ENCODE peak calls at places on chromosome X, in seven cellular contexts. B is GM12878, P is GM23338, F is HepG2, Q is A549, K is HCT116, L is K562. E is an unnamed sample.
A peak's percentile ranks its signal among the peaks of the same experiment; 100 is the strongest.

GRCh38 chrX:143437439-143437838 is 79.8 kb downstream of the SPANXN3 start:
- DNase-seq in L (peak; percentile 3), B (no peak), Q (no peak), P (peak; percentile 53), F (no peak), K (no peak), E (peak; percentile 6)

GRCh38 chrX:35015627-35016026 is 73.0 kb downstream of the FAM47B start:
- DNase-seq in K (no peak), B (no peak), F (no peak), L (no peak), Q (no peak), P (no peak), E (no peak)

GRCh38 chrX:24550166-24550565 is 85.1 kb downstream of the PDK3 start:
- DNase-seq in P (no peak), K (no peak), L (no peak), Q (no peak), F (no peak), B (no peak), E (no peak)

GRCh38 chrX:117325706-117326105 is 790.9 kb downstream of the KLHL13 start:
- DNase-seq in F (no peak), K (no peak), P (no peak), L (no peak), Q (no peak), B (no peak), E (no peak)

GRCh38 chrX:148517191-148517590 is 16.8 kb downstream of the AFF2 start:
- DNase-seq in Q (no peak), B (no peak), F (no peak), P (no peak), L (no peak), K (no peak), E (no peak)

GRCh38 chrX:12197030-12197429 is 58.8 kb downstream of the FRMPD4 start:
- DNase-seq in B (no peak), Q (no peak), F (no peak), K (no peak), L (no peak), P (peak; percentile 34), E (no peak)

GRCh38 chrX:101383679-101384078 is 2.3 kb downstream of the BTK start:
- DNase-seq in K (no peak), F (no peak), L (no peak), B (peak; percentile 60), Q (no peak), P (no peak), E (no peak)

GRCh38 chrX:72042860-72043248 is 88.9 kb downstream of the RTL5 start:
- DNase-seq in B (no peak), L (no peak), K (no peak), F (no peak), P (no peak), Q (no peak), E (no peak)

GRCh38 chrX:11678174-11678573 is 12.5 kb upstream of the ARHGAP6 start:
- DNase-seq in P (peak; percentile 13), K (no peak), F (no peak), Q (no peak), L (no peak), B (no peak), E (no peak)

GRCh38 chrX:77785400-77785745 is 643 bp downstream of the ATRX start:
- DNase-seq in K (no peak), Q (peak; percentile 28), F (no peak), B (no peak), P (peak; percentile 35), L (peak; percentile 24), E (peak; percentile 74)

GRCh38 chrX:68112321-68112720 is 321.0 kb downstream of the OPHN1 start:
- DNase-seq in P (peak; percentile 50), K (no peak), F (no peak), Q (no peak), L (no peak), B (no peak), E (no peak)

GRCh38 chrX:129559800-129560199 is 19.7 kb downstream of the OCRL start:
- DNase-seq in F (no peak), P (no peak), B (no peak), L (no peak), K (no peak), Q (no peak), E (no peak)

GRCh38 chrX:87805829-87806490 is 288.4 kb downstream of the KLHL4 start:
- DNase-seq in Q (no peak), B (no peak), F (no peak), K (no peak), L (no peak), P (peak; percentile 8), E (no peak)

GRCh38 chrX:150486011-150486410 is 82.4 kb upstream of the MTM1 start:
- DNase-seq in L (peak; percentile 16), Q (peak; percentile 45), F (peak; percentile 20), B (no peak), K (peak; percentile 24), P (peak; percentile 74), E (peak; percentile 32)

GRCh38 chrX:133229361-133229760 is 11.2 kb upstream of the TFDP3 start:
- DNase-seq in P (no peak), L (no peak), Q (no peak), B (no peak), K (peak; percentile 50), F (no peak), E (no peak)

GRCh38 chrX:10190367-10190766 is 33.6 kb downstream of the CLCN4 start:
- DNase-seq in Q (peak; percentile 68), L (peak; percentile 54), K (peak; percentile 41), P (peak; percentile 50), F (peak; percentile 72), B (no peak), E (peak; percentile 59)

GRCh38 chrX:48083212-48083611 is 11.8 kb upstream of the ZNF630 start:
- DNase-seq in B (no peak), Q (peak; percentile 50), F (peak; percentile 6), K (peak; percentile 26), P (peak; percentile 60), L (peak; percentile 57), E (peak; percentile 68)

GRCh38 chrX:51608766-51609165 is 9.9 kb downstream of the CENPVL3 start:
- DNase-seq in F (no peak), P (no peak), Q (no peak), K (no peak), B (no peak), L (no peak), E (no peak)

GRCh38 chrX:17833954-17834353 is 27.1 kb downstream of the RAI2 start:
- DNase-seq in F (no peak), Q (no peak), B (no peak), P (no peak), L (no peak), K (no peak), E (no peak)

GRCh38 chrX:115311139-115311538 is 21.6 kb downstream of the LUZP4 start:
- DNase-seq in P (peak; percentile 20), K (no peak), B (no peak), F (no peak), Q (no peak), L (no peak), E (peak; percentile 23)

DNA sequence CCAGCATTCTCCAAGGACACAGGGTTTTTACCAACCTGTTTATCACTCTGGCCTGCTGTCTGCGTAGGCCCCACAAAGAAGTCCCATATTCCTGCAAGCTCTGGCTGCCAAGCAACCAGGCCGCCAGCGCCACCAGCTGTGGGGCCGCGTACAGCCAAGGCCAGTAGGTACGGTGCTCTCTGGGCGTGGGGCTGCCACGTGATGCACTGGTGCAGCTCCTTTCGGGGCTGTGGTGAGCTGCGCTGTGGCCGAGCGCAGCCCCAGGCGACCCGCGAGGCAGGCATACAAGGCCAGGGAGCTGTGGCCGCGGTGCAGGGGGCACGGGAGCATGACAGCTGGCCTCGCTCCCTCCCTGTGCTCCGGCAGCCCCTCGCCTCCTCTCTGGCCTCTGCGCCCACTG is 22.2 kb downstream of the LUZP4 start:
- DNase-seq in L (no peak), F (no peak), Q (no peak), P (peak; percentile 66), K (no peak), B (no peak), E (peak; percentile 15)
- TF ChIP-seq CTCF in L (no peak), F (no peak), Q (no peak), P (peak; percentile 54), K (no peak), B (no peak), E (no peak)

DNA sequence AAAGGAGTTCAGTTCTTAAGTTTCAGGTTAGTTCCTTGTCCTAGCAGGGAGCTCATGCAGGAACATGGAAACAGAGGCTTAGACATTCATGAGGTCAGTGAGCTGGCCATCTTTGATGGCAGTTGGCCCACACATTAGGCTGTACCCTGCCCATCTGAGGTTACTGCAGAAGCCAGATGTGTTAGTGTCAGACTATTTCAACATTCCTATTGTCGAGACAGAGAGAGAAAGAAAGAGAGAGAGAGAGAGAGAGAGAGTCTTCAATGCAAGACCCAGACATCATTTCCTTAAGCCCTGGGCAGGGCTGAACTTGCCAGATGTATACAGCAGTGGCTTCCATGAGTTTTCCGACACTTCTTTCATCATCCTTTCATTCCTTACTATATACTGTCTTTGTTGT is 91.3 kb downstream of the PPP1R2C start:
- DNase-seq in F (no peak), P (no peak), B (no peak), L (no peak), K (no peak), Q (no peak), E (no peak)
- TF ChIP-seq REST in F (no peak), P (no peak), B (no peak), L (no peak), K (no peak), Q (no peak), E (no peak)

GRCh38 chrX:28099166-28099565 is 117.9 kb upstream of the DCAF8L1 start:
- DNase-seq in Q (no peak), P (no peak), K (no peak), B (no peak), L (no peak), F (no peak), E (no peak)
- H3K4me2 ChIP-seq in Q (peak overlapping the region; percentile 26), P (no peak overlapping the region), K (no peak overlapping the region), B (no peak overlapping the region), L (no peak overlapping the region), F (no peak overlapping the region), E (no peak overlapping the region)

DNA sequence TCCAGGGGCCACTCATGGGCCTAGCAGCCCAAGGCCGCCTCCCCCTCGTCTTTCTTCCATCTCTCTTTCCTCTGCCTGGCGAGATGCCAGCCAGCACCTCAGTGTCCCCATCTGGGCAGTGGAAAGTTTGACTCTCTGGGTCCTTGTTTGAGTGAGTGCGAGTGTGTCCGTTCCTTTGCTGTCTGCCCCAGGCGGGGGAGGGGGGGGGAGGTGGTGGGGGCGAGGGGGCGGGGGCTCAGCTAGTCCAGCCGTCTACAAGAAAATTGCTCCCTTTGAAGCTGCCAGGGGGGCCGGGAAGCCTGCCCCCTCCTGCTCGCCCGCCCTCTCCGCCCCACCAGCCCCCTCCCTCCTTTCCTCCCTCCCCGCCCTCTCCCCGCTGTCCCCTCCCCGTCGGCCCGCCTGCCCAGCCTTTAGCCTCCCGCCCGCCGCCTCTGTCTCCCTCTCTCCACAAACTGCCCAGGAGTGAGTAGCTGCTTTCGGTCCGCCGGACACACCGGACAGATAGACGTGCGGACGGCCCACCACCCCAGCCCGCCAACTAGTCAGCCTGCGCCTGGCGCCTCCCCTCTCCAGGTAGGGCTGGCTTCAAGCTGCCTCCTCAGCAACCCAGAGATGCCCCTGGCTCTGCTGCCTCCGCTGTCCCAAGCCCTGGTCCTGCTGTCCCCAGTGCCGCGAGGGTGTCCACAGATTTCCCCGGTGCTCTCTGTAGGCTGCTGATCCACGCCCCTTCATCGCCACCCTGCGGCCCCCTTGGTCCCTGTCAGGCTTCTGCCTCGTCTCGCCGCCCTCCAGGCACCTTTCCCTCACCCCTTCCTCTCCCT is at the start of gene BGN:
- DNase-seq in Q (peak; percentile 15), B (no peak), K (no peak), L (peak; percentile 44), P (peak; percentile 52), F (peak; percentile 26), E (peak; percentile 68)
- TF ChIP-seq CTCF in Q (no peak), B (no peak), K (no peak), L (peak; percentile 37), P (peak; percentile 63), F (peak; percentile 79), E (peak; percentile 57)